ENCODE peak calls at places on chromosomes 3 and 15, in nine cellular contexts. D is GM06990, G is HL-60, J is PC-3, L is right cardiac atrium, R is WERI-Rb-1, S is BJ, K is choroid plexus epithelial cell, I is GM23338. P is an unnamed sample.

GRCh38 chr15:31060429-31061140 is 40.9 kb downstream of the TRPM1 start:
- DNase-seq in G (no peak), J (no peak), D (no peak), K (no peak), L (no peak), R (no peak), I (no peak), S (no peak), P (no peak)

GRCh38 chr15:99593070-99593469 is 27.3 kb downstream of the MEF2A start:
- DNase-seq in S (no peak), K (no peak), J (no peak), G (no peak), I (no peak), D (no peak), L (no peak), R (no peak), P (no peak)

GRCh38 chr3:172561894-172562664 is 38.8 kb upstream of the TNFSF10 start:
- DNase-seq in L (peak; percentile 32), J (peak; percentile 85), G (peak; percentile 28), K (no peak), I (no peak), D (no peak), S (no peak), R (no peak), P (no peak)

GRCh38 chr3:16151109-16151508 is 23.4 kb upstream of the GALNT15 start:
- DNase-seq in D (no peak), K (peak; percentile 93), G (no peak), R (no peak), J (peak; percentile 44), S (peak; percentile 68), I (no peak), L (peak; percentile 87), P (no peak)

GRCh38 chr3:129892486-129892856 is 1.0 kb downstream of the TMCC1 start:
- DNase-seq in G (no peak), S (no peak), K (no peak), L (no peak), I (no peak), D (no peak), R (no peak), J (no peak), P (no peak)

GRCh38 chr15:39869858-39870515 is 50.1 kb downstream of the GPR176 start:
- DNase-seq in L (no peak), S (no peak), I (no peak), R (no peak), K (no peak), G (no peak), D (no peak), J (no peak), P (no peak)

GRCh38 chr15:100515758-100516157 is 13.0 kb downstream of the CERS3 start:
- DNase-seq in K (no peak), L (no peak), G (no peak), I (no peak), S (no peak), D (no peak), J (no peak), R (no peak), P (no peak)

GRCh38 chr3:77825045-77825827 is 785.3 kb downstream of the ROBO2 start:
- DNase-seq in G (no peak), S (peak; percentile 88), I (no peak), K (peak; percentile 88), L (no peak), J (peak; percentile 99), R (no peak), D (no peak), P (peak; percentile 92)

GRCh38 chr15:69609176-69609575 is 156.6 kb downstream of the RPLP1 start:
- DNase-seq in I (no peak), L (no peak), D (no peak), R (no peak), G (no peak), K (peak; percentile 88), S (no peak), J (peak; percentile 39), P (no peak)

GRCh38 chr15:70334286-70334685 is 236.6 kb upstream of the TLE3 start:
- DNase-seq in L (no peak), D (no peak), K (no peak), J (no peak), R (no peak), I (no peak), G (no peak), S (no peak), P (no peak)

GRCh38 chr3:141306922-141307321 is 61.4 kb upstream of the ZBTB38 start:
- DNase-seq in K (no peak), I (no peak), G (no peak), J (peak; percentile 13), D (no peak), R (no peak), L (no peak), S (no peak), P (no peak)

GRCh38 chr15:26879770-26880169 is 12.9 kb downstream of the GABRA5 start:
- DNase-seq in K (no peak), S (no peak), I (no peak), R (no peak), L (no peak), J (no peak), G (no peak), D (no peak), P (no peak)

GRCh38 chr3:101102678-101103296 is 109.6 kb upstream of the ABI3BP start:
- DNase-seq in D (no peak), I (no peak), G (no peak), S (no peak), R (no peak), K (no peak), J (no peak), L (no peak), P (no peak)

GRCh38 chr15:75672646-75673425 is 25.1 kb downstream of the SNX33 start:
- DNase-seq in L (peak; percentile 86), R (peak; percentile 56), K (peak; percentile 85), G (no peak), I (peak; percentile 59), S (no peak), J (no peak), D (no peak), P (no peak)
- H3K4me3 ChIP-seq in L (no peak overlapping the region), R (peak overlapping the region; percentile 2), K (peak overlapping the region; percentile 8), G (no peak overlapping the region), I (no peak overlapping the region), S (no peak overlapping the region), J (no peak overlapping the region), D (no peak overlapping the region), P (no peak overlapping the region)

GRCh38 chr3:64859625-64860590 is 172.1 kb upstream of the ADAMTS9 start:
- DNase-seq in R (no peak), I (no peak), G (no peak), D (no peak), L (no peak), J (no peak), S (peak; percentile 31), K (peak; percentile 84), P (no peak)

GRCh38 chr3:64861684-64862083 is 173.9 kb upstream of the ADAMTS9 start:
- DNase-seq in J (no peak), G (no peak), R (no peak), L (no peak), S (no peak), I (no peak), K (peak; percentile 70), D (no peak), P (no peak)

GRCh38 chr3:64852738-64853137 is 164.9 kb upstream of the ADAMTS9 start:
- DNase-seq in S (no peak), L (no peak), D (no peak), G (no peak), K (no peak), R (no peak), J (no peak), I (no peak), P (no peak)

GRCh38 chr3:64853456-64853855 is 165.7 kb upstream of the ADAMTS9 start:
- DNase-seq in I (no peak), K (no peak), D (no peak), S (no peak), G (no peak), L (no peak), J (no peak), R (no peak), P (no peak)

GRCh38 chr3:64856953-64857516 is 169.2 kb upstream of the ADAMTS9 start:
- DNase-seq in D (no peak), R (no peak), L (no peak), S (no peak), G (no peak), K (no peak), J (no peak), I (no peak), P (no peak)
- H3K4me3 ChIP-seq in D (no peak overlapping the region), R (no peak overlapping the region), L (no peak overlapping the region), S (no peak overlapping the region), G (no peak overlapping the region), K (no peak overlapping the region), J (no peak overlapping the region), I (no peak overlapping the region), P (no peak overlapping the region)

DNA sequence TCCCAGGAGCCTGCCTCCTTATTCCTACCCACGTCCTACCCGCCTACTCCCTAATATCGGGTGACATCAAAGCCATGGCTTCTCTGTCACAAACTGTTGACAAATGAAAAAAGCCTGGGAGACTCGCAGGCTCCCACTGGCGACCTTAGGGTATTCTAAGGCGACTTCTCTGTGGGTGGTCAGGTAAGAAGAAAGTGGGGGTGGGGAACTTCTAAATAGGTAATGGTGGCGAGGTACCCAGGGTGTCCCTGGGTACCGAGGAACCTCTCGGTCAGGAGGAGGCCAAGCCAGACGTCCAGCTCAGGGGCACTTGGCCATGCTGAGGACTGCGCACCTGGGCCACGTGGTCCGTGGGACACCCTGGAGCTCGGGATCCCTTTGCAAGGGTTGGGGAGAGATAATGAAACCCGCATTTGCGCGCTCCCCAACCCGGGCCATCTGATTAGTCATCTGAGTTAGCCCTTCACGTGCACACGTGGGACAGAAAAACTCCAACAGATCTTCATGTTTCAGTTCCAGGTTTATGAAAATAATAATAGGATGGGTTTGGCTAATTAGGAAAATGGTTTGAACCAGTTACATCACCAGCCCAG is 78.2 kb downstream of the NR2F2 start:
- DNase-seq in L (no peak), I (peak; percentile 50), D (no peak), S (no peak), K (no peak), G (no peak), J (no peak), R (no peak), P (no peak)
- H3K4me3 ChIP-seq in L (peak overlapping the region; percentile 70), I (peak overlapping the region; percentile 50), D (no peak overlapping the region), S (no peak overlapping the region), K (no peak overlapping the region), G (no peak overlapping the region), J (no peak overlapping the region), R (no peak overlapping the region), P (no peak overlapping the region)

GRCh38 chr3:102182162-102182561 is 252.7 kb upstream of the ZPLD1 start:
- DNase-seq in J (no peak), L (no peak), K (peak; percentile 79), R (no peak), I (no peak), S (no peak), D (no peak), G (no peak), P (no peak)

GRCh38 chr3:102178817-102179216 is 256.0 kb upstream of the ZPLD1 start:
- DNase-seq in D (no peak), K (no peak), R (no peak), J (no peak), S (no peak), L (no peak), G (no peak), I (no peak), P (no peak)

GRCh38 chr3:102181202-102181920 is 253.5 kb upstream of the ZPLD1 start:
- DNase-seq in R (no peak), I (peak; percentile 24), G (no peak), S (peak; percentile 53), K (peak; percentile 97), L (no peak), D (no peak), J (peak; percentile 58), P (no peak)

GRCh38 chr3:102179321-102180290 is 255.2 kb upstream of the ZPLD1 start:
- DNase-seq in L (no peak), J (peak; percentile 57), R (no peak), G (no peak), I (no peak), S (no peak), D (peak; percentile 41), K (peak; percentile 62), P (no peak)

GRCh38 chr3:102180291-102180931 is 254.4 kb upstream of the ZPLD1 start:
- DNase-seq in S (peak; percentile 97), K (peak; percentile 96), G (no peak), D (no peak), I (no peak), L (no peak), J (peak; percentile 71), R (no peak), P (no peak)
- H3K4me3 ChIP-seq in S (no peak overlapping the region), K (no peak overlapping the region), G (no peak overlapping the region), D (no peak overlapping the region), I (no peak overlapping the region), L (no peak overlapping the region), J (peak overlapping the region; percentile 23), R (no peak overlapping the region), P (no peak overlapping the region)